ENCODE peak calls at places on chromosomes 12 and 14, in seven cellular contexts. Y is lower leg skin, V is gastrocnemius medialis, C is AG10803, T is neural crest cell, H is bronchial epithelial cell, Z is Calu3. Q is an unnamed sample.

GRCh38 chr14:75249251-75249957 is 29.2 kb upstream of the FOS start:
- DNase-seq in Y (no peak), V (peak; percentile 89), C (no peak), T (no peak), H (peak; percentile 67), Z (peak; percentile 21), Q (no peak)

GRCh38 chr14:99938376-99938775 is 126.8 kb upstream of the EVL start:
- DNase-seq in Y (no peak), V (no peak), C (no peak), T (no peak), H (no peak), Z (no peak), Q (no peak)

GRCh38 chr12:67430708-67431335 is 161.7 kb downstream of the CAND1 start:
- DNase-seq in Y (peak; percentile 65), V (peak; percentile 52), C (peak; percentile 58), T (no peak), H (no peak), Z (no peak), Q (no peak)

GRCh38 chr12:18496156-18496555 is 234.8 kb downstream of the PIK3C2G start:
- DNase-seq in Y (no peak), V (no peak), C (no peak), T (no peak), H (no peak), Z (no peak), Q (no peak)

GRCh38 chr14:53432378-53432802 is 279.3 kb upstream of the DDHD1 start:
- DNase-seq in Y (no peak), V (no peak), C (peak; percentile 41), T (peak; percentile 6), H (peak; percentile 57), Z (peak; percentile 49), Q (peak; percentile 40)

GRCh38 chr12:68239309-68239708 is 13.7 kb upstream of the IL26 start:
- DNase-seq in Y (no peak), V (no peak), C (no peak), T (no peak), H (no peak), Z (no peak), Q (no peak)

GRCh38 chr12:65953621-65954020 is 129.3 kb downstream of the HMGA2 start:
- DNase-seq in Y (no peak), V (no peak), C (peak; percentile 48), T (no peak), H (peak; percentile 39), Z (no peak), Q (no peak)

GRCh38 chr14:95833429-95833828 is 43.2 kb upstream of the TUNAR start:
- DNase-seq in Y (no peak), V (no peak), C (no peak), T (no peak), H (no peak), Z (no peak), Q (no peak)

GRCh38 chr14:96806836-96807235 is 9.7 kb downstream of the VRK1 start:
- DNase-seq in Y (no peak), V (no peak), C (no peak), T (no peak), H (no peak), Z (no peak), Q (no peak)

GRCh38 chr12:108483213-108483920 is 31.7 kb upstream of the FICD start:
- DNase-seq in Y (no peak), V (no peak), C (no peak), T (no peak), H (peak; percentile 87), Z (no peak), Q (no peak)

GRCh38 chr12:76123301-76124212 is 39.1 kb upstream of the NAP1L1 start:
- DNase-seq in Y (no peak), V (no peak), C (peak; percentile 60), T (no peak), H (peak; percentile 71), Z (no peak), Q (no peak)

GRCh38 chr14:34059925-34060746 is 109.3 kb upstream of the EGLN3 start:
- DNase-seq in Y (peak; percentile 47), V (peak; percentile 86), C (peak; percentile 61), T (peak; percentile 47), H (peak; percentile 69), Z (peak; percentile 82), Q (peak; percentile 68)

GRCh38 chr12:2651061-2651965 is 143.5 kb upstream of the FKBP4 start:
- DNase-seq in Y (no peak), V (no peak), C (no peak), T (no peak), H (no peak), Z (no peak), Q (no peak)

GRCh38 chr14:83975435-83976222 is 1554.3 kb upstream of the FLRT2 start:
- DNase-seq in Y (no peak), V (no peak), C (no peak), T (no peak), H (no peak), Z (no peak), Q (peak; percentile 24)

GRCh38 chr12:93005928-93006654 is 77.0 kb upstream of the EEA1 start:
- DNase-seq in Y (no peak), V (no peak), C (no peak), T (no peak), H (no peak), Z (no peak), Q (no peak)

GRCh38 chr12:93008044-93008778 is 79.1 kb upstream of the EEA1 start:
- DNase-seq in Y (no peak), V (no peak), C (no peak), T (no peak), H (no peak), Z (no peak), Q (no peak)

GRCh38 chr12:93006655-93007208 is 77.6 kb upstream of the EEA1 start:
- DNase-seq in Y (no peak), V (no peak), C (no peak), T (no peak), H (no peak), Z (no peak), Q (no peak)

GRCh38 chr12:93009533-93009932 is 80.4 kb upstream of the EEA1 start:
- DNase-seq in Y (no peak), V (no peak), C (no peak), T (no peak), H (no peak), Z (no peak), Q (no peak)

GRCh38 chr12:93007539-93007938 is 78.4 kb upstream of the EEA1 start:
- DNase-seq in Y (no peak), V (no peak), C (no peak), T (no peak), H (no peak), Z (no peak), Q (no peak)
- TF ChIP-seq CTCF in Y (no peak), V (no peak), C (no peak), T (no peak), H (no peak), Z (no peak), Q (no peak)

GRCh38 chr14:91250912-91251311 is 6.4 kb upstream of the GPR68 start:
- DNase-seq in Y (no peak), V (no peak), C (peak; percentile 76), T (no peak), H (no peak), Z (no peak), Q (no peak)

GRCh38 chr14:91254456-91254855 is 10.0 kb upstream of the GPR68 start:
- DNase-seq in Y (no peak), V (no peak), C (no peak), T (no peak), H (no peak), Z (no peak), Q (no peak)

GRCh38 chr14:91253795-91254323 is 9.4 kb upstream of the GPR68 start:
- DNase-seq in Y (no peak), V (no peak), C (no peak), T (no peak), H (no peak), Z (no peak), Q (peak; percentile 33)

GRCh38 chr14:91255026-91255695 is 10.7 kb upstream of the GPR68 start:
- DNase-seq in Y (no peak), V (no peak), C (peak; percentile 82), T (no peak), H (no peak), Z (no peak), Q (no peak)

DNA sequence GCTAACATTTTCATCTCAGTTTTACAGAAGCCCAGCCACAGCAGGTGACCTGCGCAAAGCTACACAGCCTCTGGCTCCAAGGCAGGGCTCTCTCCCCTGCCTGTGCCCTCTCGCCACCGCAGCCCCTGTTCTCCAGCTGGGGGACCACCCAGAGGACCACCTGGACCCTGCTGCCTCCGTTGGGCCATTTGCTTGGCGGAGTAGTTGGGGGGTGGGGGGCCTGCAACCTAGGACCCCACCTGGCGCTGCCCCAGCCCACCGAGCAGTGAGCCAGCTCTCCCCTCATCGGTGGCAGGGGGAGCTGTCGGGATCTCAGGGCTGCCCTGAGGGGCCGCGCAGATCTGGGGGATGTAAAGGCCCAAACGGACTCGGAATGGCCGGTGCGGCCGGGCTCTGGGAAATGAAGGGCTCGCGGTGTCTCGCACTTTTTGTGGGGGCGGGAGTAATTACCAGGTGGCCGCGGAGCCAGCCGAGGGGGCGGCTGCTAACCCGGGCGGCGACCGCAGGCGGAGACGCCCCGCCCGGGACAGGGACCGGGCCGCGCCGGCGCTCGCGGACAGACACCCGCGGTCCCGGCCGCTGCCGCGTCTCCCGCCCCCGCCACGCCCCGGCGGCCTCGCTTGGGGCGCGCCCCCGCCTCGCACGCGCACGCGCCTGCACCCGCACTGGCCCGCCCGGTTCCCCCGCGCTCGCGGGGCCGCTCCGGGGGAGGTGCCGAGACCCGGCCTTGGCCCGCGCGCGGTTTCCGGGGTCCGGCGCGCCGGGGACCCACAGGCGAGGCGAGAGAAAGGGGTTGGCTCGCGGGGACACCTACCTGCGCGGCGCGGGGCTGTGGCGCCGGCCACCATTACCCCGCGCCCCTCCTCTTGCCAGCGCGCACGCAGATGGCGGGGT is 8.6 kb upstream of the GPR68 start:
- DNase-seq in Y (no peak), V (no peak), C (no peak), T (peak; percentile 38), H (no peak), Z (peak; percentile 47), Q (peak; percentile 54)
- TF ChIP-seq CTCF in Y (no peak), V (no peak), C (no peak), T (peak; percentile 42), H (no peak), Z (no peak), Q (no peak)

DNA sequence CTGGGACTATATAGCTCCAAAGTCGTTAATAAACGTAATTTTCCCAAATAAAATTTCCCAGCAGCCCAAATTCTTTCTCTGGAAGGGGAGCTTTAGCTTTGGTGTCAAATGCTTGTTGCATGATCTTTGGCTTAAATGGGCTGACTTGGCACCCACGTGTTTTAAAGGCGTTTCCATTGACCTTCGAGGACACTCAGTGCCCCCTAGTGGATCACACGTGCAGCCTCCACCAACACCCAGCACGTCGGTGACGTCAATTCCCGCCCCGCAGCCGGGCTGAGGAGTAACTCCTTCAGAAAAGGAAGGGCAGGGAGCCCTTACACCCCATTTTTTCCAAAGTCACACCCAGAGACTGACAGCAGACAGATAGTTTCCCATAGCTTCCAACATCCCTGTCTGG is 707.8 kb downstream of the AACS start:
- DNase-seq in Y (no peak), V (no peak), C (no peak), T (peak; percentile 5), H (no peak), Z (peak; percentile 7), Q (peak; percentile 34)
- TF ChIP-seq CTCF in Y (no peak), V (no peak), C (no peak), T (peak; percentile 59), H (no peak), Z (no peak), Q (peak; percentile 50)

DNA sequence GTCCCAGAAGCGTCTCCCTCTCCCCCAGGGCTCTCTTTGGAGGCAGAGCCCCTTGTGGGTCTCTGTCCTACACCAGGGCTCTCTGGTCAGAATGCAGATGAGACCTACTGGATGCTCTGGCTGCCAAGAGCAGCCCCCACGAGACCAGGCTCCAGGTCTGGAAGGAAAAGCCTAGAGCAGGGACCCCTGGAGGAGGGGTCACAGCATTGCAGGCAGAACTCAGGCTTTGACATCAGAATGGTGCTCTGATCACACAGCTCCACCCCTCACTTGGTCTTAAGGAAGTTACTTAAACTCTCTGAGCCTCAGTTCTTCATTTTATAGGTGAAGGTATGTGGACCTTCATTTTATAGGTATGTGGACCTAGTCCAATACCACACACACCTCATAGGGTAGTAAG is 83.1 kb downstream of the ARL6IP4 start:
- DNase-seq in Y (no peak), V (no peak), C (no peak), T (peak; percentile 16), H (no peak), Z (peak; percentile 42), Q (peak; percentile 62)
- TF ChIP-seq CTCF in Y (no peak), V (no peak), C (peak; percentile 44), T (peak; percentile 49), H (peak; percentile 27), Z (peak; percentile 30), Q (peak; percentile 80)

Q was measured in glutamatergic neuron.